ENCODE peak calls at places on chromosomes 2 and 18, in five cellular contexts. Y is GM13977, W is astrocyte of the spinal cord, F is T-helper 17 cell, O is HEK293T. S is an unnamed sample.

GRCh38 chr2:128543646-128544045 is 225.0 kb upstream of the HS6ST1 start:
- DNase-seq in Y (no peak), W (no peak), F (no peak), O (no peak), S (no peak)

GRCh38 chr2:58155160-58155778 is 85.9 kb downstream of the FANCL start:
- DNase-seq in Y (no peak), W (no peak), F (no peak), O (no peak), S (no peak)

GRCh38 chr18:60389314-60389713 is 16.7 kb upstream of the MC4R start:
- DNase-seq in Y (no peak), W (no peak), F (no peak), O (no peak), S (no peak)

GRCh38 chr2:72892506-72893173 is 5.4 kb downstream of the SPR start:
- DNase-seq in Y (peak), W (peak), F (no peak), O (peak), S (peak)

GRCh38 chr2:64525323-64525625 is 1.1 kb downstream of the AFTPH start:
- DNase-seq in Y (peak), W (peak), F (no peak), O (no peak), S (no peak)

GRCh38 chr18:46046126-46046525 is 25.9 kb downstream of the PSTPIP2 start:
- DNase-seq in Y (no peak), W (no peak), F (no peak), O (no peak), S (no peak)

GRCh38 chr2:238686223-238686622 is 161.7 kb upstream of the TWIST2 start:
- DNase-seq in Y (no peak), W (no peak), F (no peak), O (no peak), S (no peak)

GRCh38 chr2:194320520-194320919 is 1336.5 kb upstream of the SLC39A10 start:
- DNase-seq in Y (no peak), W (no peak), F (no peak), O (no peak), S (no peak)

GRCh38 chr2:178012639-178013038 is 59.9 kb downstream of the PDE11A start:
- DNase-seq in Y (no peak), W (no peak), F (no peak), O (no peak), S (no peak)

GRCh38 chr18:46070683-46071614 is 1.1 kb downstream of the PSTPIP2 start:
- DNase-seq in Y (no peak), W (no peak), F (no peak), O (no peak), S (peak)

S was measured in nephron progenitor cell.